ENCODE peak calls at places on chromosomes 6 and 20, in seven cellular contexts. F is AG09319, E is AG10803, W is stomach, A is HFFc6, V is osteoblast, M is nephron progenitor cell. G is an unnamed sample.

GRCh38 chr6:114092943-114093342 is 122.0 kb upstream of the HDAC2 start:
- DNase-seq in E (no peak), A (no peak), W (no peak), V (no peak), F (no peak), M (no peak), G (no peak)

GRCh38 chr6:56906752-56907151 is 48.2 kb upstream of the BEND6 start:
- DNase-seq in W (no peak), E (peak), V (no peak), F (no peak), M (no peak), A (peak), G (no peak)

GRCh38 chr6:85329193-85329592 is 120.7 kb upstream of the NT5E start:
- DNase-seq in W (no peak), A (no peak), V (no peak), F (no peak), E (no peak), M (no peak), G (no peak)

GRCh38 chr6:56282391-56282790 is 35.0 kb upstream of the COL21A1 start:
- DNase-seq in F (no peak), W (no peak), V (no peak), E (peak), M (no peak), A (no peak), G (no peak)

GRCh38 chr20:62352402-62353288 is 14.5 kb downstream of the LAMA5 start:
- DNase-seq in M (no peak), E (no peak), W (peak), V (peak), F (no peak), A (no peak), G (no peak)

GRCh38 chr6:33815854-33816253 is 12.1 kb upstream of the MLN start:
- DNase-seq in E (no peak), V (peak), F (no peak), A (no peak), M (peak), W (no peak), G (peak)

GRCh38 chr6:129370268-129370916 is 339.6 kb downstream of the ARHGAP18 start:
- DNase-seq in E (peak), M (peak), A (peak), W (peak), V (no peak), F (no peak), G (peak)

GRCh38 chr6:114739656-114740055 is 396.8 kb upstream of the HS3ST5 start:
- DNase-seq in E (no peak), A (no peak), W (no peak), F (no peak), M (no peak), V (no peak), G (no peak)

GRCh38 chr6:125273251-125273650 is 28.5 kb downstream of the HDDC2 start:
- DNase-seq in W (no peak), V (no peak), E (no peak), M (no peak), F (no peak), A (no peak), G (no peak)

GRCh38 chr20:50381053-50381732 is 129.0 kb upstream of the PTPN1 start:
- DNase-seq in E (no peak), A (no peak), M (no peak), F (no peak), W (no peak), V (no peak), G (no peak)
- TF ChIP-seq CTCF in E (no peak), A (no peak), M (no peak), F (no peak), W (no peak), V (no peak), G (no peak)

DNA sequence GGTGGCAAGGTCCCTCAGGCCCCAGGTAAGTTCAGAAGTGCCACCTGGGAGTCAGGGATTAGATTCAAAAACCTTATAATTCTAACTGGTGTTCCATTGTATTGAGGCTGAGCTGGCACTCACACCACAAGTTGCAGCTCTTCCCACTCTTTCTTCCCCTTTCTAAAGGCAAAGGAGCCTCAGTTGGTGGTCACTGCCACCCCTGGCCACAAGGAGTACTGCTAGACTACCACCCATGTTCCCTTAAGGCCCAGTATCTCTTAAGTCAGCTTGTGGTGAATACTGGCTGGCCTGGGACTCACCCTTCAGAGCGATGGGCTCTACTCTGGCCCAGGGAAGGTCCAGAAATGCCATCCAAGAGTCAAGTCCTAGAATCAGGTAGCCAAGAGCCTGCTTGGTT is 421.1 kb upstream of the KHDRBS2 start:
- DNase-seq in E (no peak), M (no peak), A (no peak), F (no peak), W (no peak), V (no peak), G (no peak)
- TF ChIP-seq CTCF in E (no peak), M (no peak), A (no peak), F (no peak), W (no peak), V (no peak), G (no peak)

DNA sequence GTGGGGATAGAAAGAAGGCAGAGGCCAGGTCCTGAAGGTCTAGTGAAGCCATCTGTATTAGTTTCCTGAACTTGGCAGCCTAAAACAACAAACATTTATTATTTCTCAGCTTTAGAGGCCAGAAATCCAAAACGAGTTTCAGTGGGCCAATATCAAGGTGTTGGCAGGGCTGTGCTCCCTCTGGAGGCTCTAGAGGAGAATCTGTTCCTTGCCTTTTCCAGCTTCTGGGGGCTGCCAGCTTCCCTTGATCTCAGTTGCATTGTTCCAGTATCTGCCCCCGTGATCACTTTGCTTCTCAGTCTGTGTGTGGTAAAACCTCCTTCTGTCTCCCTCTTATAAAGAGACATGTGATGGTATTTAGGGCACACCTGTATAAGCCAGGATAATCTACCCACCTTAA is 82.4 kb downstream of the MAFB start:
- DNase-seq in A (no peak), W (no peak), F (no peak), V (no peak), M (no peak), E (no peak), G (no peak)
- TF ChIP-seq CTCF in A (no peak), W (no peak), F (no peak), V (no peak), M (no peak), E (peak), G (no peak)

DNA sequence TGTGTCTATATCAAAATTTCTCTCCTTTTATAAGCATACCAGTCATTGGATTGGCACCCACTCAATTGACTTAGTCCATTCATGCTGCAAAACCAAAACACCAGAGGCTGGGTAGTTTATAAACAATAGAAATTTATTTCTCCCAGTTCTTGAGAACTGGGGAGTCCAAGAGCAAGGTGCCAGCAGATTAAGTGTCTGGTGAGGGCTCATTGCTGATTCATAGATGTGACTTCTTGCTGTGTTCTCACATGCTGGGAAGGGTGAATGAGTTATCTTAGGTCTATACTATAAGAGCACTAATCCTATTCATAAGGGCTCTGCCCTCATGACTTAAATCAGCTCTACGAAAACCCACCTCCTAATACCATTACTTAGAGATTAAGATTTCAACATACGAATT is 501.4 kb downstream of the EPM2A start:
- DNase-seq in E (no peak), W (no peak), M (no peak), A (no peak), V (no peak), F (no peak), G (no peak)
- TF ChIP-seq CTCF in E (no peak), W (no peak), M (no peak), A (no peak), V (no peak), F (no peak), G (no peak)

DNA sequence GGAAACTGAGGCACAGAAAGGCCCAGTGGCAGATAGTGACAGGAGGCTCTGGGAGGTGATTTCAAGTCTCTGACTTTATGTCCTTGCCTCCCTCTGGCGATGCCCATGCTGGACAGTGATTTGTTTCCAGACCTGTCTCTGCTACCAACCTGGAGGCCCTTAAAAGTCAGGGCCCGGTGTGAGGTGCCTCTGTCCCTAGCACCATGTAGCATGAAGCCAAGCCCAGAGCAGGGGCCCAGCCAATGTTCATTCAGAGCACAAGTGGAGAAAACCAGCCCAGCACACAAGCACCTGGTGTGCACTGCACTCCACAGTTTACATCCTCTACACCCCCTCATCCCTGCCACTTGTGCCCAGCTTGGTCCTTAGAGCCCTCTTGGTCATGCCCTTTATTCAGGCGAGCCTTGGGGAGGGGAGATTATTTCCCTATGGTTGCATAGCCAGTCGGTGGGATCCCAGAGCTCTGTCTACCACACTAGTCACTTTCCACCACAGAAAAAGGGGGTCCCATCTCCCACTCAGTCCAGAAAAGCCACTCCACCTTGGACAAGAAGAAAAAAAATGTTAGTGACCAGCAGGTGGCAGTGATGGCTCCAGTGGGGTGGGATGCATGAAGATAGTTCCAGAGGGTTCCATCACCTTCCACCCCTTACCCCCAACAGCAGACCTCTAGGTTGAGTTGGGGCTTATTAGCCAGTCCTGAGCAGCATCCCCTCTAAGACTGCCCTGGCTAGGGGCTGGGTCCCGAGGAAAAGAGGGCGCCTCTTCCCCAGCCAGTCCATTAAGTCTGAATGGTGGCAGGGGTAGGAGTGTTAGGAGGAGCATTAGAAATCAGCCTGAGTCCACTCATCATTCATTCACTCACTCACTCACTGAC is 30.9 kb downstream of the KIAA1755 start:
- DNase-seq in M (peak), V (peak), E (no peak), W (no peak), F (no peak), A (no peak), G (peak)
- TF ChIP-seq CTCF in M (peak), V (peak), E (peak), W (peak), F (peak), A (peak), G (peak)

DNA sequence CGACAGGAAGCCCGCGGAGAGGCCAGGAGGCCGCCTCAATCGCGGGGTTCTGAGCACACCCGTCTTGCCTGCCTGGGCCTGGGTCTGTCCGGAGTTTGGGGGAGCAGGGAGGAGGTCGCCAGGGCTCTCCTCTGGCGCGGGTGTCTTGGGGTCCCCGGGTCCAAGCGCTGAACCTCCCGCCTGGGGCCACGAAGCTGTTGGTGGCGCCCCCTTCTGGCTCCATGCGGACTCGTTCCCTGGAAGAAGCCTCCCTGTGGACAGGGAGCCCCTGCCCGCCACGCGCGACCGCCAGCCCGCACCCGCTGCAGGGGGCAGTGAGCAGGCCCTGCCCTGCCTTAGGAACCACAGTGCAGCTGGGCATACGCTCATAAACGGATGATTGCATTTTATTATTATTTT is 44.7 kb downstream of the MCUR1 start:
- DNase-seq in F (no peak), E (no peak), A (no peak), V (peak), M (no peak), W (peak), G (no peak)
- TF ChIP-seq CTCF in F (peak), E (peak), A (peak), V (peak), M (no peak), W (no peak), G (no peak)

GRCh38 chr6:69366831-69367230 is 430.0 kb downstream of the LMBRD1 start:
- DNase-seq in A (no peak), W (no peak), V (no peak), E (no peak), M (no peak), F (no peak), G (no peak)
- TF ChIP-seq CTCF in A (no peak), W (no peak), V (no peak), E (no peak), M (no peak), F (no peak), G (no peak)

G was measured in GM13977.